ENCODE peak calls at places on chromosomes 16 and 17, in nine cellular contexts. One of them, this sample, is unnamed.

GRCh38 chr16:11465675-11466074 is 120.4 kb downstream of the RMI2 start:
- DNase-seq in mammary epithelial cell: no peak
- DNase-seq in GM06990: no peak
- DNase-seq in tibial artery: no peak
- DNase-seq in mucosa of descending colon: no peak
- DNase-seq in CD14-positive monocyte: no peak
- DNase-seq in glutamatergic neuron: no peak
- DNase-seq in thoracic aorta: no peak
- DNase-seq in osteocyte: no peak
- DNase-seq in this sample: no peak

GRCh38 chr17:76384222-76384986 is at the start of gene SPHK1:
- DNase-seq in thoracic aorta: no peak
- DNase-seq in glutamatergic neuron: peak; percentile 71
- DNase-seq in CD14-positive monocyte: no peak
- DNase-seq in osteocyte: peak; percentile 88
- DNase-seq in GM06990: peak; percentile 85
- DNase-seq in mucosa of descending colon: peak; percentile 85
- DNase-seq in mammary epithelial cell: peak; percentile 88
- DNase-seq in tibial artery: peak; percentile 81
- DNase-seq in this sample: peak; percentile 69

GRCh38 chr16:58264961-58265479 is 29.8 kb downstream of the PRSS54 start:
- DNase-seq in thoracic aorta: no peak
- DNase-seq in tibial artery: no peak
- DNase-seq in mucosa of descending colon: no peak
- DNase-seq in mammary epithelial cell: peak; percentile 90
- DNase-seq in glutamatergic neuron: no peak
- DNase-seq in osteocyte: no peak
- DNase-seq in GM06990: no peak
- DNase-seq in CD14-positive monocyte: no peak
- DNase-seq in this sample: peak; percentile 27

GRCh38 chr17:37239690-37240344 is 136.0 kb upstream of the C17orf78 start:
- DNase-seq in glutamatergic neuron: no peak
- DNase-seq in osteocyte: no peak
- DNase-seq in CD14-positive monocyte: no peak
- DNase-seq in mucosa of descending colon: no peak
- DNase-seq in tibial artery: no peak
- DNase-seq in GM06990: no peak
- DNase-seq in mammary epithelial cell: no peak
- DNase-seq in thoracic aorta: no peak
- DNase-seq in this sample: no peak

GRCh38 chr17:80002242-80002641 is 33.4 kb downstream of the TBC1D16 start:
- DNase-seq in mammary epithelial cell: no peak
- DNase-seq in GM06990: no peak
- DNase-seq in mucosa of descending colon: no peak
- DNase-seq in thoracic aorta: no peak
- DNase-seq in tibial artery: no peak
- DNase-seq in CD14-positive monocyte: no peak
- DNase-seq in glutamatergic neuron: no peak
- DNase-seq in osteocyte: no peak
- DNase-seq in this sample: no peak

GRCh38 chr16:17343729-17344128 is 127.0 kb downstream of the XYLT1 start:
- DNase-seq in CD14-positive monocyte: peak; percentile 79
- DNase-seq in mucosa of descending colon: no peak
- DNase-seq in mammary epithelial cell: no peak
- DNase-seq in GM06990: no peak
- DNase-seq in glutamatergic neuron: no peak
- DNase-seq in thoracic aorta: no peak
- DNase-seq in osteocyte: no peak
- DNase-seq in tibial artery: no peak
- DNase-seq in this sample: no peak

GRCh38 chr16:10849736-10850477 is 27.1 kb upstream of the CIITA start:
- DNase-seq in tibial artery: no peak
- DNase-seq in CD14-positive monocyte: no peak
- DNase-seq in mucosa of descending colon: no peak
- DNase-seq in thoracic aorta: no peak
- DNase-seq in glutamatergic neuron: no peak
- DNase-seq in mammary epithelial cell: peak; percentile 45
- DNase-seq in GM06990: no peak
- DNase-seq in osteocyte: no peak
- DNase-seq in this sample: no peak

GRCh38 chr16:53449816-53450517 is 15.7 kb downstream of the RBL2 start:
- DNase-seq in glutamatergic neuron: no peak
- DNase-seq in tibial artery: no peak
- DNase-seq in CD14-positive monocyte: no peak
- DNase-seq in mucosa of descending colon: no peak
- DNase-seq in mammary epithelial cell: peak; percentile 11
- DNase-seq in GM06990: no peak
- DNase-seq in thoracic aorta: no peak
- DNase-seq in osteocyte: no peak
- DNase-seq in this sample: no peak

GRCh38 chr17:6574689-6575595 is 18.6 kb upstream of the PITPNM3 start:
- DNase-seq in GM06990: peak; percentile 67
- DNase-seq in glutamatergic neuron: no peak
- DNase-seq in CD14-positive monocyte: peak; percentile 82
- DNase-seq in mammary epithelial cell: peak; percentile 55
- DNase-seq in tibial artery: no peak
- DNase-seq in thoracic aorta: peak; percentile 24
- DNase-seq in mucosa of descending colon: peak; percentile 32
- DNase-seq in osteocyte: no peak
- DNase-seq in this sample: no peak

GRCh38 chr17:45234641-45235040 is 13.0 kb downstream of the FMNL1 start:
- DNase-seq in osteocyte: no peak
- DNase-seq in CD14-positive monocyte: no peak
- DNase-seq in mucosa of descending colon: no peak
- DNase-seq in GM06990: no peak
- DNase-seq in thoracic aorta: no peak
- DNase-seq in tibial artery: no peak
- DNase-seq in glutamatergic neuron: peak; percentile 32
- DNase-seq in mammary epithelial cell: no peak
- DNase-seq in this sample: peak; percentile 76

GRCh38 chr16:85276741-85277140 is 164.5 kb upstream of the CIBAR2 start:
- DNase-seq in thoracic aorta: no peak
- DNase-seq in mammary epithelial cell: no peak
- DNase-seq in tibial artery: no peak
- DNase-seq in mucosa of descending colon: no peak
- DNase-seq in glutamatergic neuron: no peak
- DNase-seq in osteocyte: no peak
- DNase-seq in GM06990: no peak
- DNase-seq in CD14-positive monocyte: no peak
- DNase-seq in this sample: no peak

GRCh38 chr17:58264407-58265103 is 16.2 kb downstream of the MPO start:
- DNase-seq in tibial artery: no peak
- DNase-seq in glutamatergic neuron: no peak
- DNase-seq in osteocyte: peak; percentile 32
- DNase-seq in GM06990: no peak
- DNase-seq in mucosa of descending colon: no peak
- DNase-seq in thoracic aorta: no peak
- DNase-seq in mammary epithelial cell: no peak
- DNase-seq in CD14-positive monocyte: no peak
- DNase-seq in this sample: no peak

GRCh38 chr17:79955167-79955549 is 80.5 kb downstream of the TBC1D16 start:
- DNase-seq in GM06990: no peak
- DNase-seq in mucosa of descending colon: no peak
- DNase-seq in osteocyte: no peak
- DNase-seq in CD14-positive monocyte: no peak
- DNase-seq in tibial artery: peak; percentile 33
- DNase-seq in thoracic aorta: no peak
- DNase-seq in mammary epithelial cell: no peak
- DNase-seq in glutamatergic neuron: no peak
- DNase-seq in this sample: no peak

GRCh38 chr17:81090361-81091133 is 55.6 kb downstream of the BAIAP2 start:
- DNase-seq in thoracic aorta: no peak
- DNase-seq in osteocyte: no peak
- DNase-seq in tibial artery: peak; percentile 74
- DNase-seq in mammary epithelial cell: no peak
- DNase-seq in GM06990: no peak
- DNase-seq in CD14-positive monocyte: peak; percentile 93
- DNase-seq in mucosa of descending colon: peak; percentile 71
- DNase-seq in glutamatergic neuron: no peak
- DNase-seq in this sample: peak; percentile 57

GRCh38 chr16:71883849-71884638 is at the start of gene ZNF821:
- DNase-seq in osteocyte: peak; percentile 93
- DNase-seq in mucosa of descending colon: peak; percentile 85
- DNase-seq in tibial artery: peak; percentile 83
- DNase-seq in GM06990: peak; percentile 89
- DNase-seq in thoracic aorta: no peak
- DNase-seq in CD14-positive monocyte: peak; percentile 61
- DNase-seq in mammary epithelial cell: peak; percentile 54
- DNase-seq in glutamatergic neuron: peak; percentile 92
- DNase-seq in this sample: peak; percentile 84

GRCh38 chr17:68294196-68294555 is 2.9 kb downstream of the ARSG start:
- DNase-seq in mucosa of descending colon: no peak
- DNase-seq in mammary epithelial cell: no peak
- DNase-seq in osteocyte: no peak
- DNase-seq in CD14-positive monocyte: no peak
- DNase-seq in tibial artery: no peak
- DNase-seq in thoracic aorta: no peak
- DNase-seq in glutamatergic neuron: no peak
- DNase-seq in GM06990: no peak
- DNase-seq in this sample: no peak

GRCh38 chr16:1527836-1528811 is 5.3 kb upstream of the TMEM204 start:
- DNase-seq in osteocyte: no peak
- DNase-seq in mammary epithelial cell: no peak
- DNase-seq in CD14-positive monocyte: no peak
- DNase-seq in GM06990: no peak
- DNase-seq in tibial artery: no peak
- DNase-seq in mucosa of descending colon: no peak
- DNase-seq in thoracic aorta: no peak
- DNase-seq in glutamatergic neuron: no peak
- DNase-seq in this sample: no peak

GRCh38 chr17:6435968-6436367 is 1.0 kb upstream of the AIPL1 start:
- DNase-seq in tibial artery: no peak
- DNase-seq in glutamatergic neuron: peak; percentile 83
- DNase-seq in GM06990: no peak
- DNase-seq in mammary epithelial cell: peak; percentile 43
- DNase-seq in mucosa of descending colon: peak; percentile 69
- DNase-seq in osteocyte: no peak
- DNase-seq in thoracic aorta: no peak
- DNase-seq in CD14-positive monocyte: peak; percentile 63
- DNase-seq in this sample: peak; percentile 47

GRCh38 chr17:79979841-79980215 is 55.8 kb downstream of the TBC1D16 start:
- DNase-seq in osteocyte: no peak
- DNase-seq in CD14-positive monocyte: no peak
- DNase-seq in mucosa of descending colon: peak; percentile 9
- DNase-seq in thoracic aorta: no peak
- DNase-seq in tibial artery: peak; percentile 61
- DNase-seq in glutamatergic neuron: no peak
- DNase-seq in mammary epithelial cell: no peak
- DNase-seq in GM06990: no peak
- DNase-seq in this sample: no peak

GRCh38 chr17:73983623-73984410 is 219.7 kb upstream of the RPL38 start:
- DNase-seq in CD14-positive monocyte: no peak
- DNase-seq in GM06990: no peak
- DNase-seq in osteocyte: no peak
- DNase-seq in mammary epithelial cell: no peak
- DNase-seq in mucosa of descending colon: no peak
- DNase-seq in tibial artery: no peak
- DNase-seq in thoracic aorta: no peak
- DNase-seq in glutamatergic neuron: no peak
- DNase-seq in this sample: no peak

GRCh38 chr16:9761870-9762269 is 420.4 kb downstream of the GRIN2A start:
- DNase-seq in mammary epithelial cell: no peak
- DNase-seq in tibial artery: no peak
- DNase-seq in osteocyte: no peak
- DNase-seq in mucosa of descending colon: no peak
- DNase-seq in CD14-positive monocyte: no peak
- DNase-seq in thoracic aorta: no peak
- DNase-seq in glutamatergic neuron: no peak
- DNase-seq in GM06990: no peak
- DNase-seq in this sample: no peak
- TF ChIP-seq CTCF in mammary epithelial cell: no peak
- TF ChIP-seq CTCF in tibial artery: no peak
- TF ChIP-seq CTCF in osteocyte: no peak
- TF ChIP-seq CTCF in mucosa of descending colon: no peak
- TF ChIP-seq CTCF in CD14-positive monocyte: no peak
- TF ChIP-seq CTCF in thoracic aorta: no peak
- TF ChIP-seq CTCF in glutamatergic neuron: no peak
- TF ChIP-seq CTCF in GM06990: no peak
- TF ChIP-seq CTCF in this sample: no peak

DNA sequence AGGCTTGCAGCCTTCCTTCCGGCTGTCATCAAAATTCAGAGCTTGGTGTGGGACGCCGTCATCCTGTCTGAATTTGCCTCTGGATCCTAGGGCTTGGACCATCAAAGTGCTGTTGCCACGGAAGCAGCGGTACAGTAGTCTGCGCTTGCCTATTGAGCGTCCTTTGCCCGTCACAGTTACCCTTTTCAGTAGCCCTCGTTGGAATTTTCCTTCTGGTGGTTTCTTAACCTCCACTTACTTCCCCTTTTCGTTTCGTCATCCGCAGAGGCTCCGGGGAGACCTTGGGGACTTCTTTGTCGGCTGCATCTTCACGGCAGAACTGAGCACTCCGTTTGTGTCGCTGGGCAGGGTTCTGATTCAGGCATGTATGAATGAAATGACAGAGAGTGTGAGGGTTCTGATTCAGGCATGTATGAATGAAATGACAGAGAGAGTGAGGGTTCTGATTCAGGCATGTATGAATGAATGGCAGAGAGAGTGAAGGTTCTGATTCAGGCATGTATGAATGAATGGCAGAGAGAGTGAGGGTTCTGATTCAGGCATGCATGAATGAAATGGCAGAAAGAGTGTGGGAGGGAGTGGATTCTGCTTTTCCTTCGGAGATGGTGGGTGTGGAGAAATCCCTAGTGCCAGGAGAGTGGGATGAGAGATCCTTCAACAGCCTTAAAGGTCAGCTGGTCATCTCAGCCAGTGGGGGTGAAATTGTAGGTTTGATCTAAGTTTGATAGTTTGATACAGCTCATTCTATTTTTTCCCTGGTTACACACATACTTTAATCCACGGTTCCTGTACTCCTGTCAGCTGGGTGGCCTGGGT is 8.1 kb downstream of the TLCD3A start:
- DNase-seq in tibial artery: no peak
- DNase-seq in GM06990: peak; percentile 71
- DNase-seq in thoracic aorta: no peak
- DNase-seq in osteocyte: no peak
- DNase-seq in CD14-positive monocyte: peak; percentile 85
- DNase-seq in mucosa of descending colon: no peak
- DNase-seq in glutamatergic neuron: no peak
- DNase-seq in mammary epithelial cell: no peak
- DNase-seq in this sample: no peak
- TF ChIP-seq CTCF in tibial artery: no peak
- TF ChIP-seq CTCF in GM06990: no peak
- TF ChIP-seq CTCF in thoracic aorta: no peak
- TF ChIP-seq CTCF in osteocyte: no peak
- TF ChIP-seq CTCF in CD14-positive monocyte: no peak
- TF ChIP-seq CTCF in mucosa of descending colon: no peak
- TF ChIP-seq CTCF in glutamatergic neuron: no peak
- TF ChIP-seq CTCF in mammary epithelial cell: no peak
- TF ChIP-seq CTCF in this sample: no peak

GRCh38 chr16:24689128-24689527 is 40.3 kb upstream of the TNRC6A start:
- DNase-seq in mammary epithelial cell: no peak
- DNase-seq in mucosa of descending colon: no peak
- DNase-seq in tibial artery: peak; percentile 41
- DNase-seq in thoracic aorta: no peak
- DNase-seq in osteocyte: no peak
- DNase-seq in CD14-positive monocyte: no peak
- DNase-seq in GM06990: no peak
- DNase-seq in glutamatergic neuron: peak; percentile 39
- DNase-seq in this sample: peak; percentile 35
- TF ChIP-seq CTCF in mammary epithelial cell: peak; percentile 49
- TF ChIP-seq CTCF in mucosa of descending colon: no peak
- TF ChIP-seq CTCF in tibial artery: peak; percentile 51
- TF ChIP-seq CTCF in thoracic aorta: peak; percentile 43
- TF ChIP-seq CTCF in osteocyte: peak; percentile 76
- TF ChIP-seq CTCF in CD14-positive monocyte: no peak
- TF ChIP-seq CTCF in GM06990: peak; percentile 60
- TF ChIP-seq CTCF in glutamatergic neuron: peak; percentile 61
- TF ChIP-seq CTCF in this sample: peak; percentile 46

GRCh38 chr16:68508641-68509240 is 30.4 kb upstream of the ZFP90 start:
- DNase-seq in thoracic aorta: no peak
- DNase-seq in tibial artery: no peak
- DNase-seq in osteocyte: no peak
- DNase-seq in CD14-positive monocyte: no peak
- DNase-seq in GM06990: no peak
- DNase-seq in mammary epithelial cell: no peak
- DNase-seq in mucosa of descending colon: no peak
- DNase-seq in glutamatergic neuron: no peak
- DNase-seq in this sample: no peak
- TF ChIP-seq CTCF in thoracic aorta: no peak
- TF ChIP-seq CTCF in tibial artery: no peak
- TF ChIP-seq CTCF in osteocyte: no peak
- TF ChIP-seq CTCF in CD14-positive monocyte: no peak
- TF ChIP-seq CTCF in GM06990: no peak
- TF ChIP-seq CTCF in mammary epithelial cell: no peak
- TF ChIP-seq CTCF in mucosa of descending colon: no peak
- TF ChIP-seq CTCF in glutamatergic neuron: no peak
- TF ChIP-seq CTCF in this sample: no peak

This sample was measured in Caco-2.